ENCODE peak calls at places on chromosomes 13 and 19, in five cellular contexts. A is activated CD8-positive, alpha-beta memory T cell treated with anti-CD3 and anti-CD28 coated beads, Interleukin-2, amount 10 ng/mL, durations not matched to agents 7 days and 5 days; K is activated gamma-delta T cell treated with Interleukin-2 at 50 U/mL for 16 hours; O is hepatic stellate cell; V is ELR. T is an unnamed sample.

GRCh38 chr13:31742102-31742695 is 2.9 kb downstream of the RXFP2 start:
- DNase-seq in K (peak; percentile 60), V (peak; percentile 84), A (peak; percentile 74), O (peak; percentile 23), T (peak; percentile 45)

GRCh38 chr19:52942371-52943133 is 19.3 kb upstream of the ZNF888 start:
- DNase-seq in O (peak; percentile 74), V (peak; percentile 85), A (peak; percentile 98), K (peak; percentile 97), T (peak; percentile 94)

GRCh38 chr13:75271851-75272250 is 210.1 kb downstream of the TBC1D4 start:
- DNase-seq in O (no peak), K (no peak), V (no peak), A (no peak), T (no peak)

GRCh38 chr13:40230833-40231266 is 435.6 kb downstream of the FOXO1 start:
- DNase-seq in V (peak; percentile 6), O (no peak), K (no peak), A (no peak), T (no peak)

GRCh38 chr13:22092791-22093545 is 422.1 kb downstream of the FGF9 start:
- DNase-seq in K (no peak), V (no peak), O (no peak), A (no peak), T (no peak)

GRCh38 chr19:17035842-17036424 is 9.3 kb upstream of the CPAMD8 start:
- DNase-seq in A (no peak), V (peak; percentile 16), O (no peak), K (no peak), T (peak; percentile 33)

GRCh38 chr13:113599396-113599795 is 14.8 kb downstream of the TFDP1 start:
- DNase-seq in K (no peak), O (no peak), V (no peak), A (no peak), T (peak; percentile 1)

GRCh38 chr13:50995870-50996269 is 86.3 kb downstream of the RNASEH2B start:
- DNase-seq in O (no peak), V (no peak), K (no peak), A (no peak), T (no peak)

GRCh38 chr13:84086847-84087162 is 204.5 kb upstream of the SLITRK1 start:
- DNase-seq in A (no peak), V (no peak), O (no peak), K (no peak), T (no peak)

GRCh38 chr13:72062566-72062965 is 195.6 kb upstream of the DACH1 start:
- DNase-seq in V (peak; percentile 55), O (no peak), A (no peak), K (no peak), T (peak; percentile 14)

GRCh38 chr19:49692102-49692599 is 1.2 kb downstream of the CPT1C start:
- DNase-seq in A (no peak), V (no peak), K (no peak), O (no peak), T (no peak)

GRCh38 chr19:4186087-4186993 is 3.9 kb downstream of the ANKRD24 start:
- DNase-seq in A (peak; percentile 89), K (peak; percentile 76), O (peak; percentile 89), V (peak; percentile 78), T (peak; percentile 64)

GRCh38 chr19:47272448-47273312 is 2.0 kb upstream of the INAFM1 start:
- DNase-seq in K (no peak), V (peak; percentile 11), O (peak; percentile 66), A (no peak), T (peak; percentile 52)

GRCh38 chr19:18541258-18541991 is 1.9 kb downstream of the FKBP8 start:
- DNase-seq in K (no peak), O (no peak), A (no peak), V (peak; percentile 72), T (no peak)

GRCh38 chr19:10478903-10479384 is 24.2 kb downstream of the KEAP1 start:
- DNase-seq in V (peak; percentile 80), A (peak; percentile 94), O (peak; percentile 95), K (peak; percentile 84), T (peak; percentile 92)

GRCh38 chr13:114143806-114144605 is 11.6 kb upstream of the RASA3 start:
- DNase-seq in A (no peak), O (no peak), K (peak; percentile 54), V (no peak), T (no peak)

GRCh38 chr19:41887711-41888382 is 4.9 kb downstream of the ARHGEF1 start:
- DNase-seq in K (peak; percentile 93), O (no peak), A (peak; percentile 91), V (peak; percentile 96), T (no peak)

GRCh38 chr13:19838726-19839342 is 24.6 kb downstream of the ZMYM5 start:
- DNase-seq in A (no peak), O (no peak), K (no peak), V (no peak), T (no peak)

GRCh38 chr13:91031508-91031907 is 316.0 kb upstream of the MIR17HG start:
- DNase-seq in K (no peak), O (no peak), A (no peak), V (peak; percentile 15), T (no peak)

GRCh38 chr13:95481051-95481775 is 71.3 kb upstream of the CLDN10 start:
- DNase-seq in A (no peak), O (no peak), V (peak; percentile 49), K (no peak), T (no peak)

GRCh38 chr13:70203661-70204229 is 95.5 kb upstream of the KLHL1 start:
- DNase-seq in V (peak; percentile 35), O (no peak), A (no peak), K (no peak), T (no peak)

GRCh38 chr13:99353836-99354235 is 46.6 kb upstream of the GPR183 start:
- DNase-seq in V (peak; percentile 83), O (peak; percentile 46), K (no peak), A (no peak), T (no peak)

T was measured in left ventricle myocardium inferior.